ENCODE peak calls at places on chromosome 15, in five cellular contexts. A is cardiac fibroblast, H is GM13976, K is AG09319, I is nephron progenitor cell. B is an unnamed sample.

GRCh38 chr15:99703603-99704443 is 29.4 kb downstream of the LYSMD4 start:
- DNase-seq in A (peak), H (peak), K (peak), I (no peak), B (no peak)

GRCh38 chr15:82621970-82622369 is 25.2 kb downstream of the CPEB1 start:
- DNase-seq in A (peak), H (no peak), K (no peak), I (no peak), B (no peak)

GRCh38 chr15:98523912-98524255 is 124.5 kb upstream of the IGF1R start:
- DNase-seq in A (no peak), H (no peak), K (no peak), I (no peak), B (no peak)

GRCh38 chr15:95843241-95843851 is 487.2 kb upstream of the NR2F2 start:
- DNase-seq in A (peak), H (no peak), K (peak), I (peak), B (no peak)

GRCh38 chr15:93179072-93179471 is 90.1 kb upstream of the RGMA start:
- DNase-seq in A (peak), H (no peak), K (no peak), I (no peak), B (no peak)

GRCh38 chr15:74396445-74397238 is 29.2 kb upstream of the CYP11A1 start:
- DNase-seq in A (no peak), H (peak), K (no peak), I (no peak), B (no peak)

GRCh38 chr15:77187751-77188464 is 117.0 kb upstream of the TSPAN3 start:
- DNase-seq in A (peak), H (peak), K (no peak), I (no peak), B (no peak)

GRCh38 chr15:99437315-99438221 is 128.2 kb upstream of the MEF2A start:
- DNase-seq in A (no peak), H (no peak), K (no peak), I (no peak), B (peak)

GRCh38 chr15:35751421-35752133 is 205.6 kb upstream of the DPH6 start:
- DNase-seq in A (peak), H (peak), K (peak), I (peak), B (peak)

GRCh38 chr15:49225572-49226281 is 55.7 kb downstream of the GALK2 start:
- DNase-seq in A (peak), H (no peak), K (no peak), I (peak), B (no peak)
- TF ChIP-seq CTCF in A (no peak), H (no peak), K (no peak), I (peak), B (peak)

GRCh38 chr15:64275934-64276333 is 80.0 kb downstream of the CSNK1G1 start:
- DNase-seq in A (no peak), H (peak), K (no peak), I (no peak), B (no peak)

GRCh38 chr15:64279131-64279530 is 76.8 kb downstream of the CSNK1G1 start:
- DNase-seq in A (no peak), H (no peak), K (peak), I (no peak), B (no peak)

DNA sequence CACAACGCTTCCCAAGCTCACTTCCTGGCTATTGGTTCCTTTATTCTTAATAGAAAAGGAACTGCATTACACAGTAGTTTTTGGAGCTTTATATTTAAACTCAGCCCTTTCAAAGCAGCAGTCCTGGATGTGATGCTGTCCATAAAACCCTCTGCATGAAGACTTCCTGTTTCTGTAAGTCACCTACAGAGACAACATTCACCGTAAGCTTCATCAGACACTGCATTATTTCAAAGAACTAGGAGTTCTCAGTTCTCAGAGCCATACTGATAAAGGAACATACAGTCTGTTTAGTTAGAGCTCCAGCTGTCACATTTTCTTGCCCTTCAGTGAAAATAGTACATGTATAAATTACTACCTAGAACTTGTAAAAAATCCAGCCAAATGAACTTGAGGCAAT is 81.4 kb downstream of the CSNK1G1 start:
- DNase-seq in A (no peak), H (peak), K (no peak), I (no peak), B (no peak)
- TF ChIP-seq CTCF in A (no peak), H (no peak), K (no peak), I (no peak), B (no peak)

GRCh38 chr15:52678036-52678467 is 1.1 kb downstream of the ATOSA start:
- DNase-seq in A (peak), H (peak), K (no peak), I (peak), B (no peak)
- TF ChIP-seq CTCF in A (no peak), H (no peak), K (peak), I (no peak), B (no peak)

GRCh38 chr15:70976856-70977255 is 84.2 kb downstream of the LRRC49 start:
- DNase-seq in A (peak), H (no peak), K (no peak), I (no peak), B (no peak)

GRCh38 chr15:70974004-70974832 is 81.6 kb downstream of the LRRC49 start:
- DNase-seq in A (peak), H (no peak), K (peak), I (no peak), B (no peak)
- TF ChIP-seq CTCF in A (peak), H (no peak), K (peak), I (peak), B (peak)

GRCh38 chr15:30933293-30933692 is 29.6 kb downstream of the FAN1 start:
- DNase-seq in A (no peak), H (no peak), K (no peak), I (no peak), B (no peak)
- TF ChIP-seq CTCF in A (no peak), H (no peak), K (no peak), I (no peak), B (no peak)

DNA sequence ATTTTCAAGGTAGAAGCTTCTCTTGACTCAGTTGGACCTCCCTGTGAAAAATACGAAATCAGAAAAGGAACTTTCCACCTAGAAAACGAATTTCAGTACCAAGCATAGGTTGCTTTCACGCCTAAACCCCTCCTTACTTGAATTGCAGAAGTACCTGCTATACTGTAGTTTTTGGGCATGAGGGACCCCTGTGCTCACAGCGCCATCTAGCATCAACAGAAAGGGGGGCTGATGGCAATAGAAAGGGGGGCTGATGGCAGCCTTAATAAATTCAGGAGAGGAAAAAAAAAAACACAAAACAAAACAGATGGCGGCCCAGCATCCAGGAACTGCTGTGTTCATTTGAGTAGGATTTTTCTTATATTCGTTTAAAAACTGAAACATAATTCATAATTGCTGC is 96.7 kb downstream of the NPAP1 start:
- DNase-seq in A (no peak), H (no peak), K (no peak), I (no peak), B (no peak)
- TF ChIP-seq CTCF in A (no peak), H (no peak), K (no peak), I (no peak), B (no peak)

GRCh38 chr15:28935316-28935715 is 49.5 kb downstream of the APBA2 start:
- DNase-seq in A (no peak), H (peak), K (no peak), I (peak), B (no peak)
- TF ChIP-seq CTCF in A (peak), H (peak), K (no peak), I (peak), B (peak)

GRCh38 chr15:86183765-86184491 is 104.3 kb downstream of the AGBL1 start:
- DNase-seq in A (no peak), H (no peak), K (no peak), I (no peak), B (no peak)

DNA sequence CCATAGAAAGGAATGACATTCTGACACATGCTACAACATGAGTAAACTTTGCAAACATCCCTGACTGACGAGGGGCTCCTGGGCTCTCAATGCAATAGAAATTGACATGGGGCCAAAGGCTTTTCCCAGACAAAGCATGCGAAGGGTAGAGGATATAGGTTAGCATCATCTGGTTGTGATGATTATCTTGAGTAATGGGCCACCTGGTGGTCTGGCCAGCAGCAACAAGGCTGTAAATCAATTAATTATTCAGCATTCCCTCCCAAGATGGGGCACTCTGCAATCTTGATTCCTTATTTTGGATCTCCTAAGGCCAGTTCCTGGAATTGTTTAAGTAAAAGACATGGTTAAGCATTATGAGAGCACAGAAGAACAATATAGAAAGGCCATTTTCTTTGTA is 99.2 kb downstream of the AGBL1 start:
- DNase-seq in A (no peak), H (no peak), K (no peak), I (no peak), B (no peak)
- TF ChIP-seq CTCF in A (no peak), H (no peak), K (no peak), I (no peak), B (no peak)